ENCODE peak calls at places on chromosomes 3 and 15, in six cellular contexts. Y is progenitor cell of endocrine pancreas, V is activated T-cell treated with anti-CD3 and anti-CD28 coated beads for 1 hour, F is lower lobe of right lung, N is left colon, B is AG09309. T is an unnamed sample.

GRCh38 chr3:170038434-170039110 is 777 bp downstream of the GPR160 start:
- DNase-seq in B (no peak), N (peak; percentile 70), Y (peak; percentile 50), F (peak; percentile 74), V (peak; percentile 26), T (no peak)

GRCh38 chr3:53551324-53551723 is 56.9 kb downstream of the CACNA1D start:
- DNase-seq in Y (no peak), B (no peak), N (no peak), F (no peak), V (no peak), T (no peak)

GRCh38 chr3:128555098-128555825 is 62.3 kb upstream of the GATA2 start:
- DNase-seq in V (no peak), B (no peak), Y (no peak), N (no peak), F (peak; percentile 69), T (no peak)

GRCh38 chr3:195900426-195901355 is 7.7 kb downstream of the TNK2 start:
- DNase-seq in V (no peak), N (no peak), B (no peak), F (peak; percentile 86), Y (no peak), T (no peak)

GRCh38 chr15:70095387-70096214 is 2.1 kb downstream of the TLE3 start:
- DNase-seq in V (peak; percentile 36), Y (peak; percentile 63), N (peak; percentile 75), B (no peak), F (peak; percentile 69), T (no peak)

GRCh38 chr3:192445768-192446644 is 281.3 kb downstream of the FGF12 start:
- DNase-seq in N (no peak), F (no peak), V (no peak), Y (no peak), B (no peak), T (peak; percentile 19)

GRCh38 chr3:177221734-177222133 is 24.5 kb upstream of the TBL1XR1 start:
- DNase-seq in N (no peak), Y (no peak), B (no peak), F (no peak), V (no peak), T (no peak)

GRCh38 chr15:52438047-52438446 is 90.6 kb downstream of the MYO5A start:
- DNase-seq in N (no peak), V (no peak), F (no peak), B (no peak), Y (no peak), T (no peak)

GRCh38 chr3:118782755-118783202 is 251.9 kb downstream of the IGSF11 start:
- DNase-seq in F (no peak), N (no peak), Y (no peak), V (no peak), B (no peak), T (no peak)

GRCh38 chr3:168250415-168250861 is 154.7 kb upstream of the GOLIM4 start:
- DNase-seq in V (no peak), Y (no peak), F (no peak), N (no peak), B (no peak), T (no peak)

GRCh38 chr3:116085456-116085855 is 359.8 kb downstream of the LSAMP start:
- DNase-seq in V (no peak), Y (no peak), B (no peak), F (no peak), N (no peak), T (no peak)

GRCh38 chr15:78206326-78207109 is 27.8 kb downstream of the ACSBG1 start:
- DNase-seq in N (no peak), F (no peak), V (no peak), B (no peak), Y (no peak), T (no peak)

GRCh38 chr15:59887211-59887610 is 116.9 kb upstream of the FOXB1 start:
- DNase-seq in V (no peak), F (no peak), B (no peak), Y (no peak), N (no peak), T (no peak)

GRCh38 chr3:122742234-122742633 is 51.4 kb downstream of the HSPBAP1 start:
- DNase-seq in Y (no peak), V (no peak), F (no peak), N (no peak), B (no peak), T (no peak)

T was measured in NCI-H1694.